ENCODE peak calls at places on chromosomes 7 and 10, in seven cellular contexts. I is Panc1, E is GM04504, K is GM03348, A is NCI-H1694 treated with DMSO at 0.1 percent for 48 hours, C is HuH-7.5, F is HS-27A. G is an unnamed sample.

GRCh38 chr7:1400351-1400750 is 58.9 kb downstream of the MICALL2 start:
- DNase-seq in K (no peak), A (no peak), C (no peak), I (no peak), F (no peak), E (no peak), G (no peak)

GRCh38 chr10:66329116-66329515 is 596.7 kb upstream of the LRRTM3 start:
- DNase-seq in C (no peak), E (no peak), A (no peak), K (no peak), F (no peak), I (no peak), G (no peak)

GRCh38 chr10:11667756-11668155 is 56.3 kb upstream of the USP6NL start:
- DNase-seq in I (no peak), C (no peak), E (no peak), A (no peak), K (no peak), F (no peak), G (no peak)

GRCh38 chr7:50348469-50349162 is 44.1 kb downstream of the IKZF1 start:
- DNase-seq in E (no peak), I (no peak), A (no peak), F (no peak), K (no peak), C (no peak), G (no peak)

GRCh38 chr7:7522421-7522820 is 13.3 kb downstream of the COL28A1 start:
- DNase-seq in K (no peak), F (no peak), I (no peak), C (no peak), A (no peak), E (no peak), G (no peak)

GRCh38 chr7:6631605-6632004 is 5.5 kb upstream of the ZNF316 start:
- DNase-seq in K (no peak), E (no peak), F (no peak), I (no peak), A (no peak), C (no peak), G (no peak)

GRCh38 chr7:21784989-21785388 is 160.7 kb downstream of the CDCA7L start:
- DNase-seq in A (no peak), K (no peak), I (no peak), E (no peak), F (no peak), C (no peak), G (no peak)

GRCh38 chr10:14605231-14605925 is 169.3 kb downstream of the FAM107B start:
- DNase-seq in K (peak; percentile 26), A (no peak), I (no peak), C (no peak), E (no peak), F (no peak), G (peak; percentile 50)

GRCh38 chr7:93897680-93898079 is 7.1 kb upstream of the TFPI2 start:
- DNase-seq in F (no peak), A (no peak), C (no peak), E (no peak), I (no peak), K (no peak), G (no peak)

GRCh38 chr10:49759787-49760551 is 2.2 kb downstream of the OGDHL start:
- DNase-seq in I (no peak), A (no peak), C (no peak), K (peak; percentile 5), F (no peak), E (no peak), G (no peak)

GRCh38 chr7:1647961-1648631 is 22.0 kb upstream of the ELFN1 start:
- DNase-seq in I (no peak), F (no peak), A (peak; percentile 65), C (no peak), K (no peak), E (no peak), G (peak; percentile 64)

GRCh38 chr7:95476072-95476845 is 9.5 kb upstream of the ASB4 start:
- DNase-seq in C (no peak), E (no peak), I (no peak), F (no peak), K (no peak), A (no peak), G (peak; percentile 5)

GRCh38 chr7:123242467-123243097 is 42.8 kb upstream of the SLC13A1 start:
- DNase-seq in E (no peak), I (no peak), C (no peak), K (no peak), A (no peak), F (no peak), G (no peak)

GRCh38 chr10:6049031-6049400 is 13.2 kb downstream of the IL2RA start:
- DNase-seq in E (no peak), A (no peak), K (no peak), C (no peak), I (no peak), F (no peak), G (no peak)

GRCh38 chr10:631266-631665 is 58.2 kb downstream of the DIP2C start:
- DNase-seq in K (no peak), F (no peak), C (no peak), E (no peak), A (no peak), I (no peak), G (no peak)

GRCh38 chr7:39749177-39749576 is 125.8 kb downstream of the RALA start:
- DNase-seq in C (no peak), A (no peak), E (peak; percentile 19), F (peak; percentile 49), K (peak; percentile 52), I (no peak), G (no peak)

GRCh38 chr7:101401390-101402080 is 38.9 kb downstream of the COL26A1 start:
- DNase-seq in C (no peak), E (no peak), A (no peak), K (no peak), I (no peak), F (no peak), G (no peak)

GRCh38 chr7:43926193-43927043 is at the start of gene UBE2D4:
- DNase-seq in A (peak; percentile 73), K (peak; percentile 93), E (peak; percentile 26), F (no peak), C (peak; percentile 83), I (peak; percentile 54), G (peak; percentile 87)

GRCh38 chr10:50552308-50552707 is 71.4 kb downstream of the SGMS1 start:
- DNase-seq in I (no peak), C (no peak), K (peak; percentile 55), E (peak; percentile 80), A (no peak), F (no peak), G (no peak)

GRCh38 chr7:142873281-142873784 is 12.2 kb downstream of the TRPV6 start:
- DNase-seq in E (no peak), F (no peak), A (no peak), I (no peak), C (peak; percentile 62), K (no peak), G (no peak)

GRCh38 chr10:59324597-59324996 is 37.8 kb downstream of the FAM13C start:
- DNase-seq in I (no peak), C (no peak), K (no peak), E (no peak), F (no peak), A (no peak), G (no peak)

GRCh38 chr7:18262054-18262453 is 233.5 kb upstream of the HDAC9 start:
- DNase-seq in A (no peak), E (no peak), F (no peak), K (no peak), C (no peak), I (no peak), G (no peak)